ENCODE peak calls at places on chromosomes 4 and X, in seven cellular contexts. P, U, G, J, H, Q and S are unnamed samples.

GRCh38 chr4:2650276-2650675 is 105.9 kb downstream of the TNIP2 start:
- DNase-seq in P (no peak), H (no peak), U (no peak), J (no peak), Q (no peak), G (no peak), S (no peak)

GRCh38 chr4:104064650-104065577 is 345.1 kb upstream of the TACR3 start:
- DNase-seq in J (peak), G (peak), P (peak), H (peak), Q (peak), U (peak), S (no peak)

GRCh38 chr4:93217423-93217822 is 611.1 kb upstream of the ATOH1 start:
- DNase-seq in G (no peak), U (no peak), H (no peak), J (no peak), P (no peak), Q (no peak), S (no peak)

GRCh38 chr4:48290146-48290772 is 20.6 kb upstream of the TEC start:
- DNase-seq in U (no peak), J (no peak), P (no peak), H (peak), G (no peak), Q (peak), S (no peak)

GRCh38 chrX:8341814-8342590 is 122.6 kb upstream of the VCX3B start:
- DNase-seq in H (no peak), J (no peak), Q (no peak), G (no peak), P (no peak), U (peak), S (no peak)

GRCh38 chr4:2785613-2786012 is 7.3 kb upstream of the SH3BP2 start:
- DNase-seq in G (no peak), J (peak), H (no peak), Q (no peak), U (no peak), P (no peak), S (no peak)

GRCh38 chrX:38275615-38276014 is 51.7 kb downstream of the RPGR start:
- DNase-seq in G (no peak), U (peak), H (peak), Q (no peak), P (no peak), J (no peak), S (no peak)

GRCh38 chr4:13893221-13893620 is 265.7 kb upstream of the BOD1L1 start:
- DNase-seq in J (no peak), U (peak), P (no peak), G (no peak), Q (no peak), H (no peak), S (no peak)

GRCh38 chr4:101000496-101000895 is 346.8 kb downstream of the PPP3CA start:
- DNase-seq in J (no peak), U (peak), H (no peak), Q (no peak), P (no peak), G (no peak), S (no peak)

GRCh38 chr4:34009951-34010350 is 2234.4 kb downstream of the ARAP2 start:
- DNase-seq in G (no peak), U (no peak), Q (no peak), J (no peak), H (no peak), P (no peak), S (no peak)

GRCh38 chr4:56786955-56787354 is 34.5 kb downstream of the SPINK2 start:
- DNase-seq in Q (peak), G (no peak), J (no peak), U (peak), P (no peak), H (no peak), S (peak)

GRCh38 chr4:109649872-109650271 is 53.4 kb downstream of the CASP6 start:
- DNase-seq in P (no peak), G (no peak), J (no peak), H (no peak), U (no peak), Q (no peak), S (no peak)

GRCh38 chr4:34766935-34767859 is 1477.1 kb downstream of the ARAP2 start:
- DNase-seq in G (no peak), J (no peak), U (no peak), Q (no peak), P (no peak), H (no peak), S (no peak)

GRCh38 chrX:37872303-37872655 is 24.9 kb upstream of the DYNLT3 start:
- DNase-seq in Q (no peak), P (no peak), U (no peak), H (no peak), G (no peak), J (no peak), S (no peak)

GRCh38 chrX:86711531-86712180 is 563.4 kb downstream of the DACH2 start:
- DNase-seq in Q (no peak), P (no peak), H (no peak), J (no peak), G (no peak), U (no peak), S (no peak)

GRCh38 chr4:88610771-88611170 is 18.5 kb downstream of the HERC3 start:
- DNase-seq in J (peak), G (no peak), Q (no peak), U (peak), P (no peak), H (no peak), S (peak)

GRCh38 chr4:53012738-53013137 is 150.6 kb downstream of the RASL11B start:
- DNase-seq in U (no peak), Q (no peak), J (no peak), G (no peak), H (no peak), P (no peak), S (no peak)

GRCh38 chr4:7037425-7037824 is 5.7 kb upstream of the TADA2B start:
- DNase-seq in U (no peak), Q (no peak), G (no peak), J (no peak), P (no peak), H (no peak), S (no peak)
- TF ChIP-seq CTCF in U (no peak), Q (no peak), G (peak), J (no peak), P (no peak), H (peak), S (no peak)

DNA sequence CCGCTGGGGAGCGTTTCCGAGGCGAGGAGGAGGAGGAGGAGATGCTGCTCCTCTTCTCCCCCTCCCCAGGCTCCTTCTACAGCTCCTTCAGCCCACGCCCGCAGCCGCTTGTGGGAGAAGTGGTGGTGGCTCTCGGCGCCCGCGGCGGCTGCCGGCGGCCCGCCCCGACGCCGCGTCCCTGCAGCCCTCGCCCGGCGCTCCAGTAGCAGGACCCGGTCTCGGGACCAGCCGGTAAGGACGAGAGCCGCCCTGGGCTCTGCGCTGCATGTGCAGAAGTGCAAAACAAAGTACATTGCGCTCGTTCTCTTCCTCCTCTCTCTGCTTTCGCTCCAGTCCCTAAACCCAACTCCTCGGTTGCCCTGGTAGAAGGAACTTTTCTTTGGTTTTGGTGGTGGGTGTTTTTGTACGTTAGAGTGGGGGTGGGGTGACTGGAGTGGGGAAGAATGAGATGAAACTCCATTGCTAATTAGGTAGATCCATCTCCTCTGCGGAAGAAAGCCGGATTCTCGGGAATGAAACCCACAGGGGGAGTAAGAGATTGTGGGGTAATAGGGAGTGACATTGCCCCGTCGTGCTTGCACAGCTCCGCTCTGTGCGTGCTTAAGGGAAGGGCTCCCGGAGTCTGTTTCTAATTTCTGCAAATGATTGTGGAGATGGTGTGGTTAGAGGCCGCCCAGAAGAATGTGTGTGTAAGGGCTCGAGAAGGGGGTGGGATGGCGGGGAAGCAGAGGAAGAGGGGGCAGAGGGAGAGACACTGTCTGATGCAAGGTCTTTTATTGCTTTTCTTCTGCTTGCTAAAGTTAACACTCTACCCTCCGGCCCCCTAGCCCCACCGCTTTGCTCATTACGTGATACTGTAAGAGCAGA is 677 bp downstream of the PTPN13 start:
- DNase-seq in J (peak), U (peak), Q (peak), G (no peak), P (peak), H (peak), S (peak)
- TF ChIP-seq CTCF in J (no peak), U (peak), Q (no peak), G (peak), P (peak), H (no peak), S (peak)

DNA sequence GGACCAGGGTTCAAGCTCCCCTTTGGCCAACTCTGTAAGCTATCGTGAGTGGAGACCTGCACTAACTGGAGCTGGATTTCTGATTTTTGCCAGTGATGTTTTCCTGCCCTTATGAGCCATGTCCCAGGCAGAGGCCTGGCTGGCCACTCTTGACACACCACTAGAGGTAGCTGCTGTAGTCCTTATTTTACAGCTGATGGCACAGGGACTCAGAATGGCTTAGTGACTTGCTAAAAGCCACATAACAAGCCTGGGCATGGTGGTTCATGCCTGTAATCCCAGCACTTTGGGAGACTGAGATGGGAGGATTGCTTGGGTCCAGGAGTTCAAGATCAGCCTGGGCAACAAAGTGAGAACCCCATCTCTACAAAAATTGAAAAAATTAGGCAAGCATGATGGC is 33.4 kb downstream of the CYTL1 start:
- DNase-seq in H (no peak), G (no peak), U (peak), J (no peak), Q (no peak), P (no peak), S (no peak)
- TF ChIP-seq CTCF in H (peak), G (no peak), U (peak), J (no peak), Q (no peak), P (no peak), S (no peak)

GRCh38 chrX:55206152-55206941 is 13.8 kb upstream of the PAGE5 start:
- DNase-seq in G (no peak), P (no peak), H (no peak), J (no peak), Q (no peak), U (no peak), S (no peak)

GRCh38 chrX:55210931-55211677 is 9.0 kb upstream of the PAGE5 start:
- DNase-seq in U (no peak), Q (no peak), J (no peak), G (no peak), H (no peak), P (no peak), S (no peak)
- TF ChIP-seq CTCF in U (no peak), Q (no peak), J (no peak), G (no peak), H (no peak), P (no peak), S (no peak)

GRCh38 chrX:18032486-18033221 is 171.6 kb upstream of the RAI2 start:
- DNase-seq in U (no peak), P (no peak), H (no peak), J (no peak), Q (no peak), G (no peak), S (no peak)
- TF ChIP-seq CTCF in U (no peak), P (no peak), H (no peak), J (no peak), Q (no peak), G (no peak), S (no peak)

GRCh38 chr4:76377922-76378321 is 43.0 kb downstream of the CCDC158 start:
- DNase-seq in J (no peak), H (peak), U (peak), G (peak), P (peak), Q (peak), S (no peak)
- TF ChIP-seq CTCF in J (peak), H (peak), U (peak), G (peak), P (peak), Q (peak), S (no peak)

DNA sequence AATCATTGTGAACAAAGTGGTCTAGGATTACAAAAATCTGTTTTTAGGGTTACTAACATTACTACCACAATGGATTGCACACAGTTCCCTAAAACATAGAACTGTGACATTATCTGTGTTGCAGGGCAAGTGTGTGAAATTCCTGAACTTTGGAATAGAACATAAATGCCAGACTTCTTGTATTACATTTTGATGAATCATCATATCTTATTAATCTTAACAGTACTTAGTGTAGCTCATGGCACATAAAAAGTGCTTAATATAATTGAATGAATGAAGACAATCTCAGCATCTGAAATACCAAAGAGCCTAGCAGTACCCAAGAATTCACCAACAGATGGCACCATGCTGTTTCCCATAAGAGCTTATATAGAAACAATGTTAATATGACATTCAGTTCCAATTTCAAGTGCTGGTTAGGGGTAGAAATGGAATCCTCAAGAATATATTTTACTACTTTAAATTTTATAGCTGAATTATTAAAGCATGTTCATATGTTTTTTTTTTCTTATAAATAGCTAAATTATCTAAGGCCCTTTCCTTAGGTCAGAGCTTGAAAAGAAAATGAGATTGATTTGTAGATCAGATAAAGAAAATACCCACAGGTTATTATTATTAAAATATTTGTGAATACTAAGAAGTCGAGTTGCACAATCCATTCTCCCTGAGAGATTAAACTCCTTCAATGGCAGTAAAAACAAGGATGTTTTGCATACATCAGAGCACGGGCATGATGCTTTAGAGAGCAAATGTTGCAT is 25.8 kb upstream of the SHISA3 start:
- DNase-seq in G (no peak), P (no peak), H (peak), J (no peak), U (peak), Q (no peak), S (no peak)
- TF ChIP-seq CTCF in G (peak), P (peak), H (peak), J (peak), U (peak), Q (peak), S (no peak)

GRCh38 chr4:168432419-168433146 is 47.7 kb downstream of the DDX60L start:
- DNase-seq in U (no peak), J (no peak), Q (no peak), P (no peak), G (no peak), H (no peak), S (no peak)
- TF ChIP-seq CTCF in U (no peak), J (no peak), Q (no peak), P (no peak), G (no peak), H (no peak), S (no peak)

GRCh38 chr4:26150948-26151347 is 169.9 kb upstream of the RBPJ start:
- DNase-seq in G (no peak), P (no peak), U (peak), H (no peak), J (no peak), Q (no peak), S (no peak)
- TF ChIP-seq CTCF in G (no peak), P (no peak), U (peak), H (no peak), J (no peak), Q (no peak), S (no peak)

DNA sequence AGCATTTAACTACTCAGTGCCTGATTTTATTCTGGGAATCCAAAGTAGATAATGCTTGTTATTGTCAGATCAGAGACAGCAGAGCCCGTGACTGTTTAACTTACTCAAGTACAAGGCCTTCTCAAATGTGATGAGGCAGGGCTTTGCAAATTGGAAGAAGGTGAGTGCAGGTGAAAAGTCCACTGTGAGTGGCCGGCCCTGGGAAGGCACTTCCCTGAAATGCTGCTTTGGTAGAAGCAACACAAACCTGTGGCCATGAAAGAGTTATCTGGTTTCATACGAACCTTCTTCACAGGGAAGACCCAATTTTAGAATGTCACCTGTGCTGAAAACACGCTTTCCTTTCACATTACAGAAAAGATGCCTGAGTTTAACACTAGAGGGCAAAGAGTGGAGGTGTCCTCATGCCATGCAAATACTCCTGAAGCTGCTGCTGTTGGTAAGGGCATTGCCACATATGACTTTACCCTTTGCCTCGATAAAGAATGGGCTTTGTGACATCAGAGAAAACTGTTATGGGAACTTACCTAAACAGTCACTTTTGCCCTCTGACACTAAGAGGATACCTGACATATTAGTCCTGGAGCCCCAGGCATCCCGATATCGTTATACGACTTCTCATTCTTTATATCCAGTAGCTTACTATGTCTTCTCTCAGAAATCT is 8.0 kb downstream of the PPARGC1A start:
- DNase-seq in Q (no peak), U (no peak), H (no peak), P (no peak), J (no peak), G (no peak), S (no peak)
- TF ChIP-seq CTCF in Q (no peak), U (no peak), H (no peak), P (peak), J (no peak), G (peak), S (no peak)